ENCODE peak calls at places on chromosomes 2 and 18, in four cellular contexts. W is GM12878, H is HepG2, P is K562. B is an unnamed sample.

GRCh38 chr2:170047331-170048065 is 130.4 kb upstream of the MYO3B start:
- DNase-seq in W (no peak), H (no peak), P (no peak), B (no peak)

GRCh38 chr2:174774828-174775227 is 10.6 kb upstream of the CHRNA1 start:
- DNase-seq in W (no peak), H (no peak), P (no peak), B (no peak)

GRCh38 chr2:101832114-101832513 is 134.6 kb downstream of the MAP4K4 start:
- DNase-seq in W (no peak), H (no peak), P (no peak), B (no peak)

GRCh38 chr2:46979611-46980010 is 64.0 kb upstream of the MCFD2 start:
- DNase-seq in W (no peak), H (no peak), P (no peak), B (no peak)

GRCh38 chr2:167686691-167687090 is 560.7 kb downstream of the STK39 start:
- DNase-seq in W (no peak), H (no peak), P (no peak), B (no peak)

GRCh38 chr18:6873352-6873751 is 143.8 kb downstream of the ARHGAP28 start:
- DNase-seq in W (no peak), H (no peak), P (no peak), B (no peak)

GRCh38 chr2:168346725-168347477 is 99.5 kb upstream of the STK39 start:
- DNase-seq in W (peak), H (peak), P (peak), B (peak)

GRCh38 chr2:46875226-46875899 is 40.2 kb downstream of the MCFD2 start:
- DNase-seq in W (no peak), H (no peak), P (no peak), B (no peak)

GRCh38 chr2:16247371-16248177 is 307.2 kb downstream of the MYCN start:
- DNase-seq in W (no peak), H (no peak), P (no peak), B (no peak)
- TF ChIP-seq BHLHE40 in W (no peak), H (no peak), P (no peak), B (no peak)

GRCh38 chr2:54667726-54668650 is 55.5 kb upstream of the EML6 start:
- DNase-seq in W (no peak), H (no peak), P (no peak), B (no peak)

GRCh38 chr2:54666741-54667639 is 56.5 kb upstream of the EML6 start:
- DNase-seq in W (no peak), H (peak), P (no peak), B (no peak)

GRCh38 chr2:54664238-54664786 is 59.1 kb upstream of the EML6 start:
- DNase-seq in W (no peak), H (no peak), P (no peak), B (no peak)

GRCh38 chr2:54665436-54665856 is 58.0 kb upstream of the EML6 start:
- DNase-seq in W (no peak), H (peak), P (peak), B (peak)

DNA sequence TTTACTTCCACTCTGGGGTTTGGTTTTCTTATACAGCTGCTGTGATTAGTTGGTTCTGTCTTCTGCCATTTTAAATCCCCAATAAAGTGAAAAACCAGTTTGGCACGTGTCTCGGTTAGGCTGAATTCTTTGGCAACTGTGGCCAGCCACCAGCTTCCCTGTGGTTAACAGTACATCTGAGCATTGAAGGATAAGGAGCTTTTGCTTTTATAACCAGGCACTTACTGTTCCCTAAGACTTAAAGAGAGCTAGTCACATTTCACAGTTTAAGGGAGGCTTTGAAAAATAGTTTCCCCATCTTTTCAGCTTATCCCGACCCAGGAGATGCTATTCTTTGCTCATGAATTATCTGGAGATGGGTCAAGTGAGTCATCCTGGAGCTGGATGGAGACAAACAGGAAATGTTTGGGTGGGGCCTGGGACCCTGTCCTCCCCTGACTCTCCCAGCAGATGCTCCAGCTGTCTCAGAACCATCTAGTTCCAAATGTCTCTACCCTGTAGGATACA is 57.3 kb upstream of the EML6 start:
- DNase-seq in W (no peak), H (peak), P (no peak), B (no peak)
- TF ChIP-seq TARDBP in W (no peak), H (no peak), P (no peak), B (no peak)

GRCh38 chr2:235511751-235512698 is 18.2 kb downstream of the AGAP1 start:
- DNase-seq in W (no peak), H (no peak), P (no peak), B (no peak)

GRCh38 chr2:235512699-235513053 is 18.8 kb downstream of the AGAP1 start:
- DNase-seq in W (no peak), H (no peak), P (no peak), B (no peak)

GRCh38 chr2:235508371-235509160 is 14.7 kb downstream of the AGAP1 start:
- DNase-seq in W (no peak), H (no peak), P (no peak), B (no peak)

GRCh38 chr2:235510305-235510704 is 16.5 kb downstream of the AGAP1 start:
- DNase-seq in W (no peak), H (peak), P (no peak), B (no peak)

DNA sequence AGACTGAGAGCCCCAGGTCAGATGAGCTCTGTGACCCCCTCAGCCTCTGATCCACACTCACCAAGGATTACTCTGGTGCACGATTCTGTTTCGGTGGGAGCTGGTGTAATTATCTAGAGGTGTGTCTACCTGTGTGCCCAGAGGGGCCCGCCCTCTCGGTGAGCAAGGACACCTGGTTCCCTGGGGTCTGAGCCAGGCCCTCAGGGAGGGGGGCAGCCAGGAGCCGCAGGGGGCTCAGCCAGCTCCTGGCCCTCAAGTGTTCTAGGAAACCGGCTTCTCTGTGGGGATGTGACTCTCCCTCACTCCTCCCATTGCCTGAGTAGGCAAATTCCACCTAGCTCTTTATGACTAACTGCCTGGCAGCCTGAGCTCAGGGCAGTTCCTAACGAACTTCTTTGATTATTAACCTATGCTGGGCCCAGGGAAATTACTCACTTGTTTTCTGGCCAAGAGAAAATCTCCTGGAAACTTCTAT is 17.4 kb downstream of the AGAP1 start:
- DNase-seq in W (no peak), H (peak), P (no peak), B (no peak)
- TF ChIP-seq FOXM1 in W (no peak), H (no peak), P (no peak), B (no peak)

GRCh38 chr2:126655066-126655465 is 892 bp upstream of the GYPC start:
- DNase-seq in W (no peak), H (no peak), P (peak), B (no peak)
- TF ChIP-seq BHLHE40 in W (no peak), H (no peak), P (no peak), B (no peak)

DNA sequence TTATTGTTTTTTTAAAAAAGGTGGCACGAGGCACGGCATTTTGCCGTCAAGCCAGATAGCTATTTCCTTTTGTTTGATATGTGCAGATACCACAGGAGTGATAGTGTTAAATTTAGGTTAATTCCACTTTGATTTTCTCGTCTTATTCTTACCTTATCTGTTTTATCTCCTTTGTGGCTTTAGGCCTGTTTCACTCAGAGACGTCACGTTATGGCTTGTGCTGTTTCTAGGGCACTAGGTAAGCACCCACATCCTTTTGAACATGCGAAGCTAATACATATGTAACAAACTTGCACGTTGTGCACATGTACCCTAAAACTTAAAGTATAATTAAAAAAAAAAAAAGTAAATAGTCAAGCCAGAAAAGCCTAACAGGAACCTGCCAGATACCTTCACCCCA is 57.8 kb downstream of the C18orf63 start:
- DNase-seq in W (no peak), H (no peak), P (no peak), B (no peak)
- TF ChIP-seq TARDBP in W (no peak), H (no peak), P (no peak), B (no peak)

GRCh38 chr18:58882681-58883080 is 18.0 kb downstream of the ZNF532 start:
- DNase-seq in W (no peak), H (no peak), P (no peak), B (no peak)
- TF ChIP-seq FOXM1 in W (no peak), H (no peak), P (no peak), B (no peak)

GRCh38 chr2:221673248-221673647 is 101.1 kb upstream of the EPHA4 start:
- DNase-seq in W (no peak), H (no peak), P (no peak), B (no peak)

GRCh38 chr2:221675509-221675908 is 103.4 kb upstream of the EPHA4 start:
- DNase-seq in W (no peak), H (no peak), P (no peak), B (no peak)

GRCh38 chr2:221677688-221678087 is 105.6 kb upstream of the EPHA4 start:
- DNase-seq in W (no peak), H (no peak), P (no peak), B (no peak)

GRCh38 chr2:221674446-221674845 is 102.3 kb upstream of the EPHA4 start:
- DNase-seq in W (no peak), H (no peak), P (no peak), B (no peak)

GRCh38 chr2:221676566-221677172 is 104.6 kb upstream of the EPHA4 start:
- DNase-seq in W (no peak), H (no peak), P (no peak), B (no peak)
- TF ChIP-seq BHLHE40 in W (no peak), H (no peak), P (no peak), B (no peak)

DNA sequence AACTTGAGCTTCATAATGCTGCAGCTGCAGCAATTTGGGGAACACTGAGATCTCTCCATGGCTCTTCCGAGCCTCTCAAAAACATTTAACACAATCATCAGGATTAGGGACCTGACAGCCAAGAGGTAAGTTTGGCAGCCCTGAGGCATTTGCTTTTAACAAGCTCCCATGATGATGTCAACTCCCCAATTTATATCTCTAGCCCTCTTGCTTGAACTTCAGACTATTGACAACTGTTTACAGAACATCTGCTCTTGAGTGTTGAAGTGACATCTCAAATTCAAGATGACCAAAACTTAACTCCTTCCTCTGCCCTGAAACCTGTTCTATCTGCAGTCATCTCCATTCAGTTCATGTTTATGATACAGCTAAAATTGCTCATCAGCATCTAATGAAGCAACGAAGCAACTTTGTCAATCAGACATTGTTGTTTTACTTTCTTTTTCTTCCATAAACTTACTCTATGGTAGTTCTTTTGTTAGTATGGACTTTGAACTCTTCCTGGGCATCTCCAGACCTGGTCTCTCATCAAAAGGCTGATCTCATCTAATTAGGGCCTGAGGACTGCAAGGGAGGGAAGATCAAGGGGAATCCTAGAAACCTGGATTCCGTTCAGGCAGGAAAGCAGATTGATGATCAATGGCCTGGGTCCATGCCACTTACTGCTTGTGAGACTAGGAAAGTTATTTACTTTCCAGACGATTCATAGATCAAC is 48.1 kb downstream of the SEMA4F start:
- DNase-seq in W (no peak), H (peak), P (no peak), B (no peak)
- TF ChIP-seq TARDBP in W (no peak), H (no peak), P (no peak), B (no peak)

DNA sequence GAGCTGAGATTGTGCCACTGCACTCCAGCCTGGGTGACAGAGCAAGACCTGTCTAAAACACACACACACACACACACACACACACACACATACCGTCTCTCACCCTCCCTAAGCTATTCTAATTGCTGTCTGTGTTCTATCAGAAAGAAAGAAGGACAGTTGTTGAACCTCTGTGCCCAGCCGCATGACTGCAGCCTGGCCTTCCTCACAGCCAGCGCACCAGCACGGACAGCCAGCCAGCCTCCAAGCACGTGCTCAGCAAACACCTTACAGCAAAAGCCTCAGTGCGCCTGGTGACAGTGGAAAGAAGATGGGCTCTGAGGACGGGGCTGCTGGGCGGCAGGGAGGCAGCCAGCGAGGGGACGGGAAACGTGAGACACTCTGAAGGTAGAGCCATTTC is 58.0 kb downstream of the ZNF516 start:
- DNase-seq in W (no peak), H (no peak), P (no peak), B (no peak)
- TF ChIP-seq FOXM1 in W (no peak), H (no peak), P (no peak), B (no peak)